ENCODE peak calls at places on chromosomes 16 and 17, in nine cellular contexts. S is tibial artery; X is mammary epithelial cell; O is body of pancreas; E is heart left ventricle; R is CD8-positive, alpha-beta T cell; A is kidney; Y is astrocyte; H is uterus. W is an unnamed sample.

GRCh38 chr16:86869288-86870022 is 291.1 kb downstream of the FOXL1 start:
- DNase-seq in H (no peak), R (no peak), E (no peak), X (no peak), O (no peak), A (no peak), Y (no peak), S (no peak), W (no peak)

GRCh38 chr16:81519298-81520150 is 74.9 kb downstream of the CMIP start:
- DNase-seq in A (no peak), X (no peak), R (no peak), E (no peak), Y (no peak), S (no peak), O (no peak), H (no peak), W (no peak)

GRCh38 chr17:40450175-40450574 is 6.9 kb downstream of the IGFBP4 start:
- DNase-seq in E (no peak), R (no peak), Y (no peak), X (peak), S (no peak), H (peak), A (no peak), O (peak), W (no peak)

GRCh38 chr17:79363552-79364275 is 247.1 kb downstream of the RBFOX3 start:
- DNase-seq in E (no peak), S (no peak), A (peak), X (no peak), Y (no peak), H (no peak), R (no peak), O (no peak), W (no peak)

GRCh38 chr17:3916013-3916696 is at the start of gene P2RX1:
- DNase-seq in S (peak), X (no peak), H (no peak), O (peak), E (peak), R (peak), Y (no peak), A (no peak), W (no peak)

GRCh38 chr17:54626146-54626703 is 274.4 kb upstream of the TOM1L1 start:
- DNase-seq in E (no peak), A (no peak), S (no peak), X (no peak), H (no peak), R (no peak), O (no peak), Y (no peak), W (no peak)

GRCh38 chr16:27405546-27406451 is 3.8 kb downstream of the IL21R start:
- DNase-seq in O (no peak), Y (peak), R (peak), H (no peak), X (no peak), A (no peak), S (no peak), E (no peak), W (no peak)

GRCh38 chr16:13875614-13876284 is 44.2 kb upstream of the ERCC4 start:
- DNase-seq in R (no peak), H (no peak), O (no peak), X (no peak), Y (no peak), A (no peak), E (no peak), S (no peak), W (no peak)

GRCh38 chr17:58281511-58282011 is 826 bp upstream of the MPO start:
- DNase-seq in H (no peak), S (peak), A (no peak), R (no peak), O (no peak), E (no peak), Y (no peak), X (no peak), W (no peak)

GRCh38 chr16:13426279-13426678 is 493.7 kb upstream of the ERCC4 start:
- DNase-seq in Y (no peak), R (no peak), H (no peak), O (no peak), E (no peak), A (no peak), X (no peak), S (no peak), W (no peak)

GRCh38 chr17:2025622-2026309 is 632 bp upstream of the RTN4RL1 start:
- DNase-seq in Y (no peak), S (peak), H (peak), A (peak), X (peak), O (peak), R (no peak), E (peak), W (peak)

GRCh38 chr17:73156887-73157870 is 7.6 kb upstream of the SSTR2 start:
- DNase-seq in S (no peak), E (no peak), X (no peak), A (no peak), H (no peak), R (no peak), O (no peak), Y (no peak), W (no peak)

GRCh38 chr17:2347805-2348685 is 10.7 kb downstream of the SGSM2 start:
- DNase-seq in S (no peak), X (peak), E (no peak), H (no peak), O (peak), Y (peak), A (peak), R (no peak), W (peak)

GRCh38 chr17:8131844-8132441 is 8.0 kb upstream of the HES7 start:
- DNase-seq in A (no peak), S (no peak), E (no peak), H (no peak), X (peak), Y (no peak), O (no peak), R (no peak), W (no peak)

GRCh38 chr16:74700206-74701040 is at the start of gene MLKL:
- DNase-seq in E (peak), O (peak), A (peak), X (peak), S (peak), H (peak), R (peak), Y (peak), W (peak)

GRCh38 chr16:67170168-67170947 is at the start of gene NOL3:
- DNase-seq in X (peak), Y (peak), H (peak), S (peak), R (no peak), E (peak), A (peak), O (peak), W (peak)

GRCh38 chr16:19831678-19832077 is 53.0 kb downstream of the GPRC5B start:
- DNase-seq in O (no peak), H (no peak), S (no peak), R (no peak), Y (peak), A (no peak), X (peak), E (no peak), W (peak)

GRCh38 chr17:13398853-13399252 is 202.9 kb downstream of the HS3ST3A1 start:
- DNase-seq in A (no peak), Y (no peak), H (no peak), O (no peak), X (no peak), E (no peak), S (no peak), R (no peak), W (no peak)

GRCh38 chr16:89365044-89365467 is 125.3 kb downstream of the ANKRD11 start:
- DNase-seq in X (peak), H (no peak), Y (peak), O (no peak), S (no peak), E (no peak), R (no peak), A (no peak), W (no peak)

GRCh38 chr17:74945543-74945942 is 9.8 kb downstream of the OTOP3 start:
- DNase-seq in R (no peak), O (no peak), A (peak), H (no peak), E (no peak), Y (no peak), X (no peak), S (no peak), W (no peak)

GRCh38 chr16:88349903-88350900 is 32.6 kb upstream of the ZNF469 start:
- DNase-seq in X (no peak), E (no peak), H (no peak), R (no peak), A (peak), S (no peak), Y (no peak), O (no peak), W (no peak)

GRCh38 chr17:81091774-81092517 is 57.0 kb downstream of the BAIAP2 start:
- DNase-seq in X (no peak), H (no peak), R (no peak), E (no peak), O (no peak), Y (no peak), S (no peak), A (no peak), W (no peak)

GRCh38 chr17:28532063-28532960 is 20.1 kb downstream of the UNC119 start:
- DNase-seq in R (no peak), Y (no peak), A (no peak), E (no peak), X (no peak), S (no peak), H (no peak), O (no peak), W (no peak)

GRCh38 chr17:28537219-28537610 is 15.2 kb downstream of the UNC119 start:
- DNase-seq in Y (no peak), H (no peak), O (no peak), R (no peak), X (no peak), S (no peak), A (no peak), E (no peak), W (no peak)

GRCh38 chr17:28533091-28533670 is 19.2 kb downstream of the UNC119 start:
- DNase-seq in S (no peak), H (no peak), X (peak), A (peak), R (no peak), Y (no peak), E (no peak), O (no peak), W (no peak)

GRCh38 chr17:28536532-28537218 is 15.7 kb downstream of the UNC119 start:
- DNase-seq in O (no peak), S (no peak), A (no peak), X (no peak), E (no peak), Y (no peak), R (no peak), H (no peak), W (no peak)

GRCh38 chr17:28534740-28535375 is 17.6 kb downstream of the UNC119 start:
- DNase-seq in Y (no peak), O (no peak), H (no peak), A (no peak), X (no peak), E (no peak), S (no peak), R (no peak), W (no peak)
- TF ChIP-seq CTCF in Y (no peak), O (no peak), H (no peak), A (no peak), X (no peak), E (no peak), S (no peak), R (no peak), W (no peak)

DNA sequence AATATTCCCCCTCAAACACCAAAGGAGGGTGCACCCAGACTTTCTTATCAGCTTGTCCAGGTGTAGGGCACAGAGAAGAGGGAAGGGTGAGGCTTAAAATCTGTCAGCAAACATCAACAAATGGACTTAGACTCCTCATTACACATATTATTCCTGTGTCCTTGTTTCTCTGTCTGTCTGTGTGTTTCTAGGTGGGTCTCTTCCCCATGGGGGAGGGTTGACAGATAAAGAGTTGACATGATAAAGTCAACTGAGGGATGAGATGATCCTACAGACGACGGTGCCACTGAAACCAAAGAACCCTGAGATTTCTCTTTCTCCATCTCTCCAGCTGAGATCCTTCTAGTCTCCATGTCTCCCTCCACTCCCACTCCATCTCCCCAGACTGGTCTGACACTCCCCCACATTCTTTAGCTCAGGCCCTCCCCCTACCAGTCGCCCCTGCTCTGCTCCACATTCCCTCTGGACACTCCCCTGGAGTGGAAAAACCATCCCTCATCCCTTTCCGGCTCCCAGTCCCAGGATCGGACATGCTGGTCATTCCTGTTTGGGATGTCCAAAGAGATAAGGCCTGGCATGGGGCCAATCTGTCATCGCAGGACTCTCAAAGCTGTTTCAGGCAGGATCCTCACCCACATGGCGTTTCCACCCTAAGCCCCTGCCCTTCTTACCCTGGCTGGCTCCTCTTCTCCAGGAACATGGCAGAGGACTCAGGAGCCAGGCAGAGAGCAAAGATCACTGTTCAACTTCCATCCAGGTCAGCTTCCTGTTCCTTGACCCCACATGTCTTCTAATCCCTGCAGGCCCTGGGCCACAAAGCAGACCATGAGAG is 2.9 kb upstream of the ITGA3 start:
- DNase-seq in H (peak), X (no peak), E (peak), O (peak), S (no peak), R (no peak), A (peak), Y (peak), W (no peak)
- H3K27ac ChIP-seq in H (peak), X (peak), E (peak), O (peak), S (peak), R (no peak), A (peak), Y (peak), W (peak)

DNA sequence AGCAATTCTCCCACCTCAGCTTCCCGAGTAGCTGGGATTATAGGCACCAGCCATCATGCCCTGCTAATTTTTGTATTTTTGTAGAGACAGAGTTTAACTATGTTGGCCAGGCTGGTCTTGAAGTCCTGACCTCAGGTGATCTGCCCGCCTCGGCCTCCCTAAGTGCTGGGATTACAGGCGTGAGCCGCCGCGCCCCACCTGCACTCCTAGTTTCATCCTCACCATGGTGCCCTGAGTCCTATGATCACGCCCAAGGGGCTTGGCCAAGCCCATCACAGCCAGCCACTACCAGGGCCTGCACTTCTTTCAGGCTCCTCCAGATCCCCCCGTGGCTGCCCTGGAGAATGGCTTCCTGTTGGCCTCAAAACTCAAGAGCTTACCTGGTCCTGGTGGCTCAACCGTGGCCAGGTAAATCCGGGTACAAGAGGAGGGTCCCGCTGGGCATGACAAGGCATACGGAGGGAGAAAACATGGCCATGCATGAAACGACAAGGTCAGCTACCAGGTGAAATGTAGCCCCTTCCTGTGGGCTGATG is 20.4 kb upstream of the TFAP4 start:
- DNase-seq in A (no peak), R (no peak), X (no peak), Y (no peak), O (no peak), S (no peak), E (no peak), H (no peak), W (no peak)
- H3K4me3 ChIP-seq in A (no peak), R (no peak), X (no peak), Y (no peak), O (no peak), S (no peak), E (no peak), H (no peak), W (no peak)

GRCh38 chr16:69107311-69107962 is 2.0 kb downstream of the HAS3 start:
- DNase-seq in E (peak), O (no peak), Y (no peak), X (peak), S (no peak), H (no peak), R (no peak), A (no peak), W (no peak)

GRCh38 chr16:69108069-69108904 is 2.8 kb downstream of the HAS3 start:
- DNase-seq in R (no peak), H (no peak), E (no peak), Y (no peak), O (no peak), A (no peak), S (no peak), X (no peak), W (peak)

GRCh38 chr16:69106491-69107291 is 1.2 kb downstream of the HAS3 start:
- DNase-seq in E (no peak), Y (no peak), R (no peak), H (no peak), S (no peak), O (no peak), X (peak), A (no peak), W (peak)

GRCh38 chr16:69108905-69109252 is 3.4 kb downstream of the HAS3 start:
- DNase-seq in S (no peak), X (no peak), O (no peak), A (no peak), R (no peak), H (no peak), E (no peak), Y (no peak), W (no peak)

DNA sequence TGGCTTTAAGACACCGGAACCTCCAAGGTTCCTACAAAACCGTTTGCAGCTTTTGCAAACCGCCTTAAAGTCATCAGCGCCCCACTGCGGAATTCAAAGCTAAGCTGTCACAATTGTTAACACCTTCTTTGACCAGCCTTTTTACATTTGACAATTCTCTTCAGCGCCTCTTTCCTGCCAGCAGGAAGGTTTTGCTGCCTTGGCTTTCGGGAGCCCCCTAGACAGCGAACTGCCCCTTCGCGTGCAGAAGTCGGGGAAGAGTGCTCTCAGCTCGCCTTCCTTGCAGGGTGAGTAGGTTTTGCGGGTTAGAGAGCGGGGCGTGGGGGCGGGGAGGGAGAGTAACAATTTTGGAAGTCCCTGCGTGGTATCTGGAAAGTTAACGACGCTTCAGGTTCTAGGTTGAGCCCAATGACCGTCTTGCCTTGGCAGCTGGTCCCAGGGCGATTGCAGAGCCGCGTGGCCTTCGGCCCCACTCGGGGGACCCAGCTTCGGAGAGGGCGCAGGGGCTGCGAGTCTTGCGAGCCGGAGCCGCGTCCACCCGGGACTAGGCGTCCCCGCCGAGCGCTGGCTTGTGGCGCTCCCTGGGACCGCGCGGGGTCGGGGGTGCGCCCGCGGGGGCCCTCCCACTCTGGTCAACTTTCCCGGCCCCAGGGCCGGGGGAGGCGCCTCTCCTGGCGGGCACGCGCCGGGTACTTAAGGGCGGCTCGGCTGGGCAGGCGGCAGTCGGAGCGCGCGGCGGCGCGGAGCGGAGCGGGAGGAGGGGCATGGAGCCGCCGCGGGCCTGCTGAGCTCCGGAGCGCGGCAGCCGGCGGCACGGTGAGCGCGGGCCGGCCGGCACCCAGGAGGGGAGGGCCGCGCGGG is at the start of gene HAS3:
- DNase-seq in S (no peak), H (no peak), A (peak), Y (peak), O (peak), E (peak), X (peak), R (no peak), W (peak)
- TF ChIP-seq CTCF in S (no peak), H (no peak), A (peak), Y (peak), O (peak), E (peak), X (peak), R (no peak), W (peak)